ENCODE peak calls at places on chromosomes 6 and 20, in eight cellular contexts. Y is Peyer's patch, Z is AG04450, S is GM20000, L is heart left ventricle, U is brain microvascular endothelial cell, C is neural progenitor cell, O is progenitor cell of endocrine pancreas. E is an unnamed sample.

GRCh38 chr6:15264902-15265761 is 19.3 kb downstream of the JARID2 start:
- DNase-seq in Y (no peak), Z (peak), S (no peak), L (no peak), U (no peak), C (peak), O (no peak), E (no peak)

GRCh38 chr20:51768759-51769517 is 748 bp upstream of the ATP9A start:
- DNase-seq in Y (no peak), Z (no peak), S (no peak), L (no peak), U (no peak), C (no peak), O (no peak), E (no peak)

GRCh38 chr20:62887147-62887859 is 25.7 kb upstream of the TCFL5 start:
- DNase-seq in Y (peak), Z (peak), S (no peak), L (no peak), U (peak), C (no peak), O (no peak), E (no peak)

GRCh38 chr6:105832358-105832757 is 253.8 kb upstream of the PRDM1 start:
- DNase-seq in Y (no peak), Z (no peak), S (no peak), L (no peak), U (no peak), C (no peak), O (no peak), E (peak)

GRCh38 chr20:4613184-4613583 is 108.5 kb upstream of the PRND start:
- DNase-seq in Y (no peak), Z (no peak), S (no peak), L (no peak), U (no peak), C (no peak), O (no peak), E (no peak)

GRCh38 chr6:163741743-163742363 is 327.3 kb downstream of the QKI start:
- DNase-seq in Y (no peak), Z (no peak), S (no peak), L (no peak), U (no peak), C (no peak), O (no peak), E (no peak)

GRCh38 chr6:96157018-96157565 is 141.3 kb downstream of the FUT9 start:
- DNase-seq in Y (no peak), Z (no peak), S (peak), L (no peak), U (no peak), C (no peak), O (no peak), E (peak)

GRCh38 chr20:10404023-10404628 is 29.9 kb downstream of the MKKS start:
- DNase-seq in Y (no peak), Z (no peak), S (no peak), L (no peak), U (no peak), C (no peak), O (no peak), E (no peak)

GRCh38 chr20:10668677-10669368 is 5.0 kb downstream of the JAG1 start:
- DNase-seq in Y (no peak), Z (no peak), S (no peak), L (no peak), U (no peak), C (no peak), O (no peak), E (no peak)

GRCh38 chr6:42988486-42989020 is 4.2 kb downstream of the PPP2R5D start:
- DNase-seq in Y (no peak), Z (no peak), S (no peak), L (no peak), U (no peak), C (no peak), O (no peak), E (peak)

GRCh38 chr6:130796313-130796905 is 30.8 kb upstream of the SMLR1 start:
- DNase-seq in Y (no peak), Z (no peak), S (no peak), L (no peak), U (peak), C (no peak), O (no peak), E (peak)

GRCh38 chr6:144434308-144434990 is 149.3 kb downstream of the UTRN start:
- DNase-seq in Y (no peak), Z (peak), S (no peak), L (no peak), U (peak), C (no peak), O (no peak), E (peak)

GRCh38 chr6:4661391-4661790 is 114.8 kb upstream of the CDYL start:
- DNase-seq in Y (no peak), Z (no peak), S (no peak), L (no peak), U (no peak), C (no peak), O (no peak), E (no peak)

GRCh38 chr20:62007127-62007647 is 58.5 kb downstream of the TAF4 start:
- DNase-seq in Y (no peak), Z (no peak), S (no peak), L (no peak), U (no peak), C (no peak), O (no peak), E (no peak)

GRCh38 chr6:149897015-149897697 is 757 bp downstream of the RAET1E start:
- DNase-seq in Y (peak), Z (peak), S (no peak), L (peak), U (peak), C (no peak), O (no peak), E (peak)

GRCh38 chr6:74404366-74404765 is 708.4 kb downstream of the CD109 start:
- DNase-seq in Y (no peak), Z (no peak), S (no peak), L (no peak), U (no peak), C (no peak), O (no peak), E (no peak)

GRCh38 chr20:36085686-36086267 is 68.8 kb upstream of the EPB41L1 start:
- DNase-seq in Y (peak), Z (no peak), S (no peak), L (no peak), U (peak), C (no peak), O (no peak), E (peak)

GRCh38 chr20:1299522-1299921 is 29.4 kb downstream of the SDCBP2 start:
- DNase-seq in Y (no peak), Z (no peak), S (no peak), L (no peak), U (no peak), C (peak), O (no peak), E (peak)
- TF ChIP-seq CTCF in Y (no peak), Z (no peak), S (no peak), L (no peak), U (peak), C (peak), O (peak), E (peak)

DNA sequence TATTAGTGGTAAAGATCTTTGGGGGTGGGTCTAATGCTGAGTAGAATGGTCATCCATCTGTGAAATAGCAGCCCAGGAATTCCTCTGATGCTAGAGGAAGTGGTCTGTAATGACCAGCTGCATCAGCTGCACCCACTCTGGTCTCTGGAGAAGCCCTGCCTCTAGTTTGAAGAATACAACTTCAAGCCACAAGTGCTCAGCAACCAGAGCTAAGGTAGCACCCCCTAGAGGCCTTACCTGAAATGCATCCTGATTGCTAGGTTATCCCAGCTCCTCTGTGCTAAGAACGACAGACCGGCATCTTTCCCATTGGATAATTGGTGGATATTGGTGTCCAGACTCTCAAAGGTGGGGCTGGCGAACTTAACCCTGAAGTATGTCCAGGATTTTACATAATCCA is 58.2 kb downstream of the DNAH8 start:
- DNase-seq in Y (no peak), Z (no peak), S (peak), L (no peak), U (no peak), C (peak), O (no peak), E (peak)
- TF ChIP-seq CTCF in Y (no peak), Z (peak), S (peak), L (no peak), U (peak), C (peak), O (peak), E (peak)

DNA sequence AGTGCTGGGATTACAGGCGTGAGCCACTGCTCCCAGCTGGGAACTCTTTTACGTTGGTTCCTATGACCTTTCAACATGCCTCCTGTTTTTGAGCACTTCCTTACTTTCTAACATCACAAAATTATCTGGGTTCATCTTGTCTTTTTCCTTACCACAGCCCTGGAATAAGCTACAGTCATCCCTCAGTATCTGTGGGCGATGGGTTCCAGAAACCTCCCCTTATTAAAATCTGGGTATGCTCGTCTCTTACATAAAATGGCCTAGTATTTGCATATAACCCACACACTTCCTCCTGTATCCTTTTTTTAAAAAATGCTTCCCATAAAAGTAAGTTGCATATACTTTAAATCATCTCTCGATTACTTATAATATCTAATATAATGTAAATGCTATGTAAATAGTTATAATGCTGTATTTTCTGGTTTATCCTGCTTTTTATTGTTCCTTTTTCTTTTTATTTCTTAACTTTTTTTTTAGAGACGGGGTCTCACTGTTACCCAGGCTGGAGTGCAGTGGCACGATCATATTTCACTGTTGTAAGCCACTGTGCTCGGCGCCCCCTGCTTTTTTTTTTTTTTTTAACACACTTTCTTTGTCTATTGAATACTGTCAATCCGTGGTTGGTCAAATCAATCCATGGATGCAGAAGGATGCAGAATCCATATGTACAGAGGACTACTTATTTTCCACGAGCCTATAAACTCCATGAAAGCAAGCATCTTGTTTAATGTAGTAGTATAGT is 9.2 kb downstream of the RPF2 start:
- DNase-seq in Y (no peak), Z (no peak), S (no peak), L (no peak), U (no peak), C (no peak), O (no peak), E (no peak)
- TF ChIP-seq CTCF in Y (no peak), Z (no peak), S (no peak), L (no peak), U (no peak), C (peak), O (no peak), E (no peak)

GRCh38 chr20:45911486-45912343 is at the start of gene PLTP:
- DNase-seq in Y (peak), Z (no peak), S (peak), L (peak), U (peak), C (peak), O (peak), E (no peak)

GRCh38 chr20:45909817-45910669 is 1.9 kb downstream of the PLTP start:
- DNase-seq in Y (no peak), Z (no peak), S (no peak), L (no peak), U (no peak), C (no peak), O (no peak), E (no peak)

GRCh38 chr20:45913105-45913504 is 1.1 kb upstream of the PLTP start:
- DNase-seq in Y (no peak), Z (no peak), S (no peak), L (no peak), U (no peak), C (no peak), O (no peak), E (no peak)

GRCh38 chr20:45910670-45911485 is 1.1 kb downstream of the PLTP start:
- DNase-seq in Y (peak), Z (peak), S (peak), L (peak), U (peak), C (peak), O (peak), E (peak)

GRCh38 chr20:45912344-45912682 is 358 bp upstream of the PLTP start:
- DNase-seq in Y (no peak), Z (no peak), S (no peak), L (no peak), U (no peak), C (no peak), O (no peak), E (no peak)
- TF ChIP-seq CTCF in Y (no peak), Z (no peak), S (no peak), L (no peak), U (no peak), C (no peak), O (no peak), E (no peak)

GRCh38 chr20:22385602-22386299 is 198.6 kb downstream of the FOXA2 start:
- DNase-seq in Y (no peak), Z (no peak), S (no peak), L (no peak), U (no peak), C (peak), O (no peak), E (peak)
- TF ChIP-seq CTCF in Y (no peak), Z (no peak), S (no peak), L (no peak), U (no peak), C (peak), O (peak), E (peak)

DNA sequence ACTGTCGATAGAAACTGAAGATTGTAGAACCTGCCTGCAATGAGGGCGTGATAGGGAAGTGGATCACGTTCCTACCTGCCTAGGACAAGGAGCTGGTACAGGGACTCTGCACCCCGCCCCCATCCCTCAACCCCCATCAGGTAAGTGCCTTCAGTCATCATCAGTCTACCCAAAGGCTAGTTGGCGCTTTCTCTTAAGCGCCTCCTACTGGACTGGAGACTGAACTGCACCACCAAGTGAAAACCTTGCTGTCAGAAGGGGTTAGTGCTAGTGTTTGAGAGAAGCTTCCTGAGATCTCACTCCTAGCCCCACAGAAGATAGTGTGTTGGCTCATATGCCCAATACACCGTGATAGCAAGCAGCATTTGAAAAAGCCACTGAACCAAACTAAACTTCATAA is 706.5 kb upstream of the MAN1A1 start:
- DNase-seq in Y (no peak), Z (no peak), S (peak), L (no peak), U (no peak), C (peak), O (no peak), E (peak)
- TF ChIP-seq CTCF in Y (no peak), Z (peak), S (peak), L (no peak), U (peak), C (peak), O (peak), E (peak)

GRCh38 chr6:157139054-157139708 is 184.1 kb downstream of the TMEM242 start:
- DNase-seq in Y (no peak), Z (no peak), S (no peak), L (no peak), U (no peak), C (peak), O (no peak), E (peak)
- TF ChIP-seq CTCF in Y (no peak), Z (peak), S (no peak), L (peak), U (peak), C (peak), O (peak), E (no peak)

DNA sequence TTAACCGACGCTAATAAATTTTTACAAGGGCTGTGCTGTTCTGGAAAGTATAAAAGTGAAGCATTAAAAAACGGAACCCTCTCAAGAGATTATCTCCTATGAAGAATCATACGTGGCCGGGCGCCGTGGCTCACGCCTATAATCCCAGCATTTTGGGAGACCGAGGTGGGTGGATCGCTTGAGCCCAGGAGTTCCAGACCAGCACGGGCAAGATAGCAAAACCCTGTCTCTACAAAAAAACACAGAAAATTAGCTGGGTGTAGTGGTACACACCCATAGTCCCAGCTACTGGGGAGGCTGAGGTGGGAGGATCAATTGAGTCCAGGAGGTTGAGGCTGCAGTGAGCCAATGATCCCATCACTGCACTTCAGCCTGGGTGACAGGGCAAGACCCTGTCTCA is 83.4 kb downstream of the GMPR start:
- DNase-seq in Y (no peak), Z (no peak), S (no peak), L (no peak), U (no peak), C (no peak), O (no peak), E (no peak)
- TF ChIP-seq CTCF in Y (no peak), Z (no peak), S (no peak), L (no peak), U (no peak), C (no peak), O (no peak), E (no peak)

GRCh38 chr20:31607640-31608255 is 2.7 kb downstream of the ID1 start:
- DNase-seq in Y (no peak), Z (no peak), S (peak), L (no peak), U (no peak), C (no peak), O (no peak), E (peak)

GRCh38 chr20:31605902-31606677 is 1.0 kb downstream of the ID1 start:
- DNase-seq in Y (peak), Z (no peak), S (peak), L (peak), U (no peak), C (peak), O (peak), E (peak)

GRCh38 chr20:31606678-31606927 is 1.5 kb downstream of the ID1 start:
- DNase-seq in Y (no peak), Z (no peak), S (peak), L (no peak), U (no peak), C (no peak), O (no peak), E (no peak)

GRCh38 chr20:31606928-31607639 is 2.0 kb downstream of the ID1 start:
- DNase-seq in Y (peak), Z (no peak), S (peak), L (peak), U (no peak), C (peak), O (no peak), E (peak)

DNA sequence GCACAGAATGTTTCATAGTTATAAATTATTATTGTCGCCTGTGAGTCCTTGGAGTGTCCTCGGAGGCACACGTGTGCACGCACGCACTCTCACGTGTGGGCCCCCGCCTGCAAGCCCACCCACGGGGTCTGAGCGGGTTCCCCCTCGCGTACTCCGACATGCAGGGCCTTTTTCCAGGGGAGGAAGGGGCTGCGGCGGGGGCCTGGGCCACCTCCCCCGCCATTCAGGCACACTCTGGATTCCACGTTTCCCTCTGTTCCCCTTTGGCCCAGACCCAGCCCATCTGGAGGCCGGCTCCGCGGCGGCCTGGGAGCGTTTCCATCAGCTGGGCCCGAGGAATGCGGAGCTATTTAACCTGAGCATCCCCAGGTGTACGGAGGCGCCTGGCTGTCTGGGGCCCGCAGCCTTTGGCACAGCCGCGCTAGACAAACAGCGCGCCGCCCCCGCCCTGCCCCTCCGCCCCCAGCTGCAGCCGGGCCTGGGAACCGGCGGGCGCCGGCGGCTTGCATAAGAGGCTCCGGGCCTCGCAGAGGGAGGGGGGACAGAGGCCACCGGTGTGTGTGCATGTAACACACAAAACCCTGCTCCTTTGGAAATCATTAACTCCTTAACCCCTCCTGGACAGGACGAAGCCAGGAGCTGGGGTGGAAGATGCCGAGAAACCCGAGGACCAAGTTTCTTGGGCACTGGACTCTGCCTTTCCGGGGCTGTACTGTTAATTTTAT is 3.3 kb downstream of the ID1 start:
- DNase-seq in Y (peak), Z (no peak), S (peak), L (peak), U (no peak), C (peak), O (peak), E (peak)
- TF ChIP-seq CTCF in Y (no peak), Z (no peak), S (no peak), L (no peak), U (no peak), C (no peak), O (no peak), E (no peak)

E was measured in MCF 10A.